ENCODE peak calls at places on chromosomes 1 and 21, in eight cellular contexts. One of them, this sample, is unnamed.

GRCh38 chr21:25887166-25887565 is 152.4 kb downstream of the GABPA start:
- DNase-seq in endodermal cell: no peak
- DNase-seq in A549: peak
- DNase-seq in lower leg skin: no peak
- DNase-seq in esophagus muscularis mucosa: no peak
- DNase-seq in ascending aorta: no peak
- DNase-seq in fibroblast of lung: no peak
- DNase-seq in prostate gland: no peak
- DNase-seq in this sample: no peak

GRCh38 chr1:227396539-227397355 is 78.5 kb upstream of the CDC42BPA start:
- DNase-seq in prostate gland: no peak
- DNase-seq in A549: no peak
- DNase-seq in endodermal cell: no peak
- DNase-seq in esophagus muscularis mucosa: no peak
- DNase-seq in fibroblast of lung: peak
- DNase-seq in lower leg skin: no peak
- DNase-seq in ascending aorta: no peak
- DNase-seq in this sample: no peak

GRCh38 chr1:20120796-20121195 is 1.5 kb upstream of the PLA2G2D start:
- DNase-seq in fibroblast of lung: no peak
- DNase-seq in lower leg skin: no peak
- DNase-seq in prostate gland: no peak
- DNase-seq in esophagus muscularis mucosa: no peak
- DNase-seq in A549: no peak
- DNase-seq in ascending aorta: no peak
- DNase-seq in endodermal cell: no peak
- DNase-seq in this sample: no peak

GRCh38 chr1:208264469-208265126 is 20.4 kb upstream of the PLXNA2 start:
- DNase-seq in prostate gland: no peak
- DNase-seq in esophagus muscularis mucosa: no peak
- DNase-seq in endodermal cell: no peak
- DNase-seq in A549: no peak
- DNase-seq in lower leg skin: no peak
- DNase-seq in fibroblast of lung: peak
- DNase-seq in ascending aorta: no peak
- DNase-seq in this sample: no peak

GRCh38 chr21:44304041-44304738 is 4.3 kb downstream of the PFKL start:
- DNase-seq in endodermal cell: no peak
- DNase-seq in lower leg skin: no peak
- DNase-seq in prostate gland: no peak
- DNase-seq in fibroblast of lung: no peak
- DNase-seq in esophagus muscularis mucosa: no peak
- DNase-seq in ascending aorta: no peak
- DNase-seq in A549: no peak
- DNase-seq in this sample: no peak

GRCh38 chr1:119101563-119101962 is 38.9 kb downstream of the WARS2 start:
- DNase-seq in ascending aorta: no peak
- DNase-seq in fibroblast of lung: peak
- DNase-seq in prostate gland: peak
- DNase-seq in A549: no peak
- DNase-seq in lower leg skin: no peak
- DNase-seq in esophagus muscularis mucosa: no peak
- DNase-seq in endodermal cell: no peak
- DNase-seq in this sample: no peak

GRCh38 chr1:17212487-17213121 is 7.7 kb downstream of the PADI1 start:
- DNase-seq in prostate gland: no peak
- DNase-seq in esophagus muscularis mucosa: no peak
- DNase-seq in lower leg skin: no peak
- DNase-seq in fibroblast of lung: peak
- DNase-seq in ascending aorta: no peak
- DNase-seq in endodermal cell: peak
- DNase-seq in A549: no peak
- DNase-seq in this sample: peak

GRCh38 chr1:1059494-1060280 is 14.4 kb downstream of the RNF223 start:
- DNase-seq in lower leg skin: peak
- DNase-seq in ascending aorta: peak
- DNase-seq in prostate gland: peak
- DNase-seq in fibroblast of lung: peak
- DNase-seq in A549: peak
- DNase-seq in esophagus muscularis mucosa: peak
- DNase-seq in endodermal cell: peak
- DNase-seq in this sample: peak

GRCh38 chr21:17045214-17045835 is 467.5 kb upstream of the CXADR start:
- DNase-seq in lower leg skin: no peak
- DNase-seq in prostate gland: no peak
- DNase-seq in fibroblast of lung: peak
- DNase-seq in A549: peak
- DNase-seq in ascending aorta: no peak
- DNase-seq in esophagus muscularis mucosa: no peak
- DNase-seq in endodermal cell: no peak
- DNase-seq in this sample: no peak

GRCh38 chr1:89936694-89937093 is 58.2 kb upstream of the ZNF326 start:
- DNase-seq in endodermal cell: no peak
- DNase-seq in A549: no peak
- DNase-seq in fibroblast of lung: no peak
- DNase-seq in lower leg skin: no peak
- DNase-seq in ascending aorta: no peak
- DNase-seq in prostate gland: no peak
- DNase-seq in esophagus muscularis mucosa: no peak
- DNase-seq in this sample: no peak

GRCh38 chr1:53547321-53547720 is 88.1 kb downstream of the DMRTB1 start:
- DNase-seq in lower leg skin: no peak
- DNase-seq in endodermal cell: peak
- DNase-seq in esophagus muscularis mucosa: no peak
- DNase-seq in A549: no peak
- DNase-seq in prostate gland: no peak
- DNase-seq in ascending aorta: peak
- DNase-seq in fibroblast of lung: no peak
- DNase-seq in this sample: no peak

GRCh38 chr1:113166473-113166872 is 93.5 kb downstream of the LRIG2 start:
- DNase-seq in esophagus muscularis mucosa: no peak
- DNase-seq in lower leg skin: no peak
- DNase-seq in endodermal cell: no peak
- DNase-seq in prostate gland: no peak
- DNase-seq in ascending aorta: no peak
- DNase-seq in fibroblast of lung: no peak
- DNase-seq in A549: no peak
- DNase-seq in this sample: no peak

GRCh38 chr1:95562230-95562629 is 328.2 kb downstream of the RWDD3 start:
- DNase-seq in A549: no peak
- DNase-seq in prostate gland: no peak
- DNase-seq in lower leg skin: no peak
- DNase-seq in esophagus muscularis mucosa: no peak
- DNase-seq in ascending aorta: no peak
- DNase-seq in endodermal cell: no peak
- DNase-seq in fibroblast of lung: no peak
- DNase-seq in this sample: no peak

GRCh38 chr1:91737650-91738049 is 148.3 kb downstream of the TGFBR3 start:
- DNase-seq in lower leg skin: no peak
- DNase-seq in endodermal cell: no peak
- DNase-seq in fibroblast of lung: no peak
- DNase-seq in A549: no peak
- DNase-seq in ascending aorta: no peak
- DNase-seq in prostate gland: no peak
- DNase-seq in esophagus muscularis mucosa: no peak
- DNase-seq in this sample: no peak

GRCh38 chr1:241637604-241638003 is 2.6 kb downstream of the CHML start:
- DNase-seq in endodermal cell: no peak
- DNase-seq in lower leg skin: no peak
- DNase-seq in prostate gland: no peak
- DNase-seq in A549: no peak
- DNase-seq in fibroblast of lung: peak
- DNase-seq in esophagus muscularis mucosa: no peak
- DNase-seq in ascending aorta: no peak
- DNase-seq in this sample: no peak

GRCh38 chr1:2095394-2095793 is 45.2 kb downstream of the PRKCZ start:
- DNase-seq in ascending aorta: no peak
- DNase-seq in esophagus muscularis mucosa: no peak
- DNase-seq in lower leg skin: no peak
- DNase-seq in endodermal cell: no peak
- DNase-seq in prostate gland: no peak
- DNase-seq in fibroblast of lung: no peak
- DNase-seq in A549: no peak
- DNase-seq in this sample: no peak

GRCh38 chr1:91537281-91538069 is 36.8 kb downstream of the CDC7 start:
- DNase-seq in lower leg skin: peak
- DNase-seq in A549: no peak
- DNase-seq in endodermal cell: no peak
- DNase-seq in fibroblast of lung: peak
- DNase-seq in esophagus muscularis mucosa: no peak
- DNase-seq in ascending aorta: no peak
- DNase-seq in prostate gland: no peak
- DNase-seq in this sample: no peak

GRCh38 chr1:24481843-24482610 is 20.6 kb upstream of the RCAN3 start:
- DNase-seq in lower leg skin: no peak
- DNase-seq in fibroblast of lung: no peak
- DNase-seq in esophagus muscularis mucosa: no peak
- DNase-seq in ascending aorta: no peak
- DNase-seq in prostate gland: no peak
- DNase-seq in A549: no peak
- DNase-seq in endodermal cell: no peak
- DNase-seq in this sample: peak

GRCh38 chr1:234611153-234611798 is 1.3 kb upstream of the IRF2BP2 start:
- DNase-seq in ascending aorta: no peak
- DNase-seq in prostate gland: peak
- DNase-seq in lower leg skin: no peak
- DNase-seq in esophagus muscularis mucosa: no peak
- DNase-seq in endodermal cell: peak
- DNase-seq in A549: peak
- DNase-seq in fibroblast of lung: peak
- DNase-seq in this sample: no peak
- TF ChIP-seq CTCF in ascending aorta: no peak
- TF ChIP-seq CTCF in prostate gland: no peak
- TF ChIP-seq CTCF in lower leg skin: no peak
- TF ChIP-seq CTCF in esophagus muscularis mucosa: no peak
- TF ChIP-seq CTCF in endodermal cell: no peak
- TF ChIP-seq CTCF in A549: no peak
- TF ChIP-seq CTCF in fibroblast of lung: peak
- TF ChIP-seq CTCF in this sample: no peak

GRCh38 chr21:42495765-42496119 is 282 bp downstream of the RSPH1 start:
- DNase-seq in esophagus muscularis mucosa: no peak
- DNase-seq in endodermal cell: no peak
- DNase-seq in ascending aorta: no peak
- DNase-seq in fibroblast of lung: no peak
- DNase-seq in prostate gland: no peak
- DNase-seq in A549: no peak
- DNase-seq in lower leg skin: no peak
- DNase-seq in this sample: no peak
- TF ChIP-seq CTCF in esophagus muscularis mucosa: peak
- TF ChIP-seq CTCF in endodermal cell: peak
- TF ChIP-seq CTCF in ascending aorta: no peak
- TF ChIP-seq CTCF in fibroblast of lung: no peak
- TF ChIP-seq CTCF in prostate gland: peak
- TF ChIP-seq CTCF in A549: no peak
- TF ChIP-seq CTCF in lower leg skin: no peak
- TF ChIP-seq CTCF in this sample: no peak

GRCh38 chr1:54982739-54983138 is 2.3 kb downstream of the TMEM61 start:
- DNase-seq in endodermal cell: peak
- DNase-seq in A549: no peak
- DNase-seq in lower leg skin: peak
- DNase-seq in esophagus muscularis mucosa: no peak
- DNase-seq in fibroblast of lung: no peak
- DNase-seq in ascending aorta: peak
- DNase-seq in prostate gland: no peak
- DNase-seq in this sample: no peak
- TF ChIP-seq CTCF in endodermal cell: peak
- TF ChIP-seq CTCF in A549: no peak
- TF ChIP-seq CTCF in lower leg skin: no peak
- TF ChIP-seq CTCF in esophagus muscularis mucosa: no peak
- TF ChIP-seq CTCF in fibroblast of lung: no peak
- TF ChIP-seq CTCF in ascending aorta: no peak
- TF ChIP-seq CTCF in prostate gland: no peak
- TF ChIP-seq CTCF in this sample: no peak

DNA sequence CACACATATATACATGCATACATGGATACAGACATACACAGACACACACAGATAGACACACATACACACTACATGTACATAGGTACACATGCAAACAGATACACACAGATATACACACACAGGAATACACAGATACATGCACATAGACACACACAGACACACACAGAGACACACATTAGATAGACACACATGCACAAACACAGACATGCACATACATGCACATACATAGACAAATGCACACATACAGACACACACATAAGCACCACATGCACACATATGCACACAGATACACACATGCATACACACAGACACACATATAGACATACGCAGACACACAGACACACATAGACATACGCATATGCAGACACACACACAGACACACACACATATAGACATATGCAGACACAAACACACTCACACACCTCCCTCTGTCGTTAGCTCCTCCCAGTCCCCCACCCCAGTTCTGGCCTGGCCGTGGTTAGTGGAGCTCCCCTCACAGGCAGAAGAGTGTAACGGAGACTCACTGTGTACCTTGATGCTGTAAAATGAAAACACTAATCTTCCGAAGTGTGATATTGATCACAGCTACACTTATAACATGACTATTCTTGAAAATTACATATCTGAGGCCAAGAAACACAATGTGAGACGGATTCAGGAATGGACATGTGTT is 7.6 kb downstream of the UBASH3A start:
- DNase-seq in esophagus muscularis mucosa: no peak
- DNase-seq in fibroblast of lung: no peak
- DNase-seq in A549: peak
- DNase-seq in lower leg skin: no peak
- DNase-seq in ascending aorta: no peak
- DNase-seq in prostate gland: no peak
- DNase-seq in endodermal cell: peak
- DNase-seq in this sample: peak
- TF ChIP-seq CTCF in esophagus muscularis mucosa: no peak
- TF ChIP-seq CTCF in fibroblast of lung: no peak
- TF ChIP-seq CTCF in A549: peak
- TF ChIP-seq CTCF in lower leg skin: no peak
- TF ChIP-seq CTCF in ascending aorta: no peak
- TF ChIP-seq CTCF in prostate gland: no peak
- TF ChIP-seq CTCF in endodermal cell: peak
- TF ChIP-seq CTCF in this sample: peak

GRCh38 chr1:190619724-190620123 is 142.1 kb upstream of the BRINP3 start:
- DNase-seq in esophagus muscularis mucosa: no peak
- DNase-seq in endodermal cell: no peak
- DNase-seq in prostate gland: no peak
- DNase-seq in fibroblast of lung: peak
- DNase-seq in lower leg skin: no peak
- DNase-seq in ascending aorta: no peak
- DNase-seq in A549: no peak
- DNase-seq in this sample: no peak

GRCh38 chr1:190615818-190616217 is 138.2 kb upstream of the BRINP3 start:
- DNase-seq in fibroblast of lung: no peak
- DNase-seq in A549: no peak
- DNase-seq in lower leg skin: no peak
- DNase-seq in prostate gland: no peak
- DNase-seq in endodermal cell: peak
- DNase-seq in ascending aorta: no peak
- DNase-seq in esophagus muscularis mucosa: no peak
- DNase-seq in this sample: no peak
- TF ChIP-seq CTCF in fibroblast of lung: no peak
- TF ChIP-seq CTCF in A549: no peak
- TF ChIP-seq CTCF in lower leg skin: no peak
- TF ChIP-seq CTCF in prostate gland: no peak
- TF ChIP-seq CTCF in endodermal cell: peak
- TF ChIP-seq CTCF in ascending aorta: no peak
- TF ChIP-seq CTCF in esophagus muscularis mucosa: no peak
- TF ChIP-seq CTCF in this sample: no peak

This sample was measured in activated CD8-positive, alpha-beta T cell treated with anti-CD3 and anti-CD28 coated beads for 36 hours.